ENCODE peak calls at places on chromosomes 12 and 14, in ten cellular contexts. P is endothelial cell, G is pulmonary artery endothelial cell, Z is OCI-LY7, Y is fibroblast of pulmonary artery, B is NCI-H524, O is mammary epithelial cell, K is mucosa of gallbladder, T is right atrium auricular region, U is T-helper 2 cell. N is an unnamed sample.

GRCh38 chr12:74021937-74022336 is 515.7 kb upstream of the ATXN7L3B start:
- DNase-seq in B (peak), Y (peak), P (peak), Z (peak), T (no peak), K (peak), O (peak), G (no peak), U (no peak), N (peak)

GRCh38 chr14:61812347-61813100 is 50.3 kb downstream of the SNAPC1 start:
- DNase-seq in O (peak), G (no peak), T (no peak), K (no peak), P (peak), U (no peak), B (peak), Z (no peak), Y (peak), N (no peak)

GRCh38 chr12:2124466-2125023 is 71.8 kb downstream of the CACNA1C start:
- DNase-seq in P (no peak), U (no peak), Z (no peak), T (no peak), G (no peak), Y (no peak), O (no peak), B (no peak), K (no peak), N (no peak)

GRCh38 chr12:67534046-67534445 is 114.5 kb upstream of the DYRK2 start:
- DNase-seq in Y (no peak), B (no peak), O (peak), P (no peak), G (no peak), T (no peak), K (no peak), Z (no peak), U (no peak), N (peak)

GRCh38 chr14:57707219-57707618 is 158.7 kb downstream of the SLC35F4 start:
- DNase-seq in Z (no peak), O (no peak), G (no peak), K (no peak), P (no peak), T (no peak), U (no peak), Y (no peak), B (no peak), N (no peak)

GRCh38 chr14:74905595-74906142 is 17.4 kb downstream of the RPS6KL1 start:
- DNase-seq in T (peak), B (peak), U (peak), O (peak), Z (peak), Y (peak), P (peak), G (no peak), K (peak), N (peak)

GRCh38 chr14:36656769-36657408 is 4.8 kb upstream of the PAX9 start:
- DNase-seq in G (no peak), U (no peak), Z (no peak), P (no peak), Y (no peak), K (no peak), B (peak), T (no peak), O (no peak), N (no peak)

GRCh38 chr14:103700753-103701490 is 14.3 kb downstream of the XRCC3 start:
- DNase-seq in T (no peak), Z (no peak), O (no peak), U (no peak), B (no peak), P (no peak), G (no peak), K (no peak), Y (no peak), N (no peak)

GRCh38 chr12:113103756-113104450 is 31.7 kb downstream of the RASAL1 start:
- DNase-seq in Y (no peak), T (no peak), U (peak), B (peak), P (no peak), Z (peak), O (peak), K (no peak), G (no peak), N (no peak)

GRCh38 chr14:64191756-64192155 is 102.4 kb downstream of the ESR2 start:
- DNase-seq in Y (peak), P (no peak), O (peak), Z (no peak), B (no peak), K (no peak), U (no peak), G (peak), T (no peak), N (peak)

GRCh38 chr12:12648284-12648683 is 36.6 kb downstream of the CREBL2 start:
- DNase-seq in P (no peak), O (no peak), B (no peak), Y (no peak), G (no peak), T (no peak), U (no peak), Z (no peak), K (no peak), N (no peak)

GRCh38 chr12:24172031-24172772 is 222.7 kb upstream of the SOX5 start:
- DNase-seq in Y (no peak), O (no peak), U (no peak), G (no peak), K (no peak), Z (no peak), P (no peak), T (no peak), B (no peak), N (peak)

GRCh38 chr12:6052940-6053329 is 71.5 kb downstream of the VWF start:
- DNase-seq in P (no peak), T (no peak), B (no peak), Y (no peak), U (no peak), Z (no peak), O (no peak), K (no peak), G (no peak), N (no peak)

GRCh38 chr14:67477926-67478915 is 10.3 kb downstream of the TMEM229B start:
- DNase-seq in O (peak), Z (no peak), K (no peak), B (peak), U (no peak), G (no peak), Y (no peak), T (no peak), P (no peak), N (no peak)

GRCh38 chr12:6775775-6776174 is 3.5 kb downstream of the LAG3 start:
- DNase-seq in U (no peak), T (no peak), Z (no peak), P (no peak), G (no peak), K (no peak), O (no peak), Y (no peak), B (no peak), N (no peak)

GRCh38 chr12:131755305-131756113 is 44.6 kb downstream of the SFSWAP start:
- DNase-seq in Y (peak), K (no peak), B (peak), O (no peak), P (no peak), U (no peak), G (no peak), T (no peak), Z (peak), N (no peak)

GRCh38 chr12:50981319-50982239 is 29.2 kb downstream of the HIGD1C start:
- DNase-seq in G (no peak), Y (no peak), T (no peak), Z (no peak), U (no peak), O (no peak), B (no peak), P (no peak), K (no peak), N (no peak)

GRCh38 chr12:91163116-91163515 is 19.5 kb downstream of the DCN start:
- DNase-seq in K (no peak), Z (no peak), G (no peak), P (no peak), B (no peak), Y (no peak), O (no peak), U (no peak), T (no peak), N (no peak)

GRCh38 chr12:52389313-52390207 is 4.1 kb upstream of the KRT84 start:
- DNase-seq in O (peak), P (no peak), Y (peak), T (no peak), G (no peak), K (no peak), B (no peak), U (no peak), Z (no peak), N (peak)

GRCh38 chr14:77124345-77125274 is 17.0 kb downstream of the ZDHHC22 start:
- DNase-seq in O (peak), K (peak), G (no peak), P (peak), T (peak), Z (peak), Y (peak), U (peak), B (peak), N (peak)

GRCh38 chr14:103382375-103382774 is 2.8 kb upstream of the MARK3 start:
- DNase-seq in T (no peak), B (no peak), Z (no peak), U (no peak), Y (peak), G (no peak), O (peak), P (no peak), K (no peak), N (peak)

GRCh38 chr14:59354666-59355065 is 110.5 kb downstream of the GPR135 start:
- DNase-seq in G (no peak), Z (no peak), B (no peak), O (peak), U (no peak), Y (peak), P (no peak), K (no peak), T (no peak), N (peak)

GRCh38 chr12:28191018-28191595 is 851 bp downstream of the CCDC91 start:
- DNase-seq in K (no peak), O (peak), Z (peak), B (peak), T (peak), P (no peak), Y (no peak), U (peak), G (no peak), N (peak)

GRCh38 chr14:105317546-105317945 is 3.0 kb downstream of the PACS2 start:
- DNase-seq in K (no peak), P (no peak), G (no peak), Y (peak), U (no peak), O (no peak), T (peak), B (no peak), Z (no peak), N (no peak)

GRCh38 chr12:53105256-53105655 is 2.0 kb downstream of the SOAT2 start:
- DNase-seq in T (no peak), Y (no peak), Z (no peak), K (no peak), U (no peak), G (no peak), B (no peak), O (no peak), P (no peak), N (no peak)

GRCh38 chr14:52115286-52115685 is 46.4 kb upstream of the NID2 start:
- DNase-seq in O (no peak), Z (peak), K (no peak), U (no peak), B (no peak), Y (no peak), T (no peak), G (no peak), P (no peak), N (no peak)

GRCh38 chr14:99410019-99410418 is 70.6 kb downstream of the SETD3 start:
- DNase-seq in Y (no peak), U (no peak), G (no peak), O (no peak), Z (no peak), K (no peak), B (no peak), T (no peak), P (no peak), N (no peak)

GRCh38 chr14:97379091-97379531 is 581.9 kb downstream of the VRK1 start:
- DNase-seq in T (no peak), K (no peak), B (no peak), G (no peak), U (peak), P (no peak), Y (no peak), O (no peak), Z (no peak), N (no peak)

GRCh38 chr14:45664668-45665356 is 411.8 kb upstream of the MIS18BP1 start:
- DNase-seq in G (no peak), P (peak), T (no peak), B (peak), Y (no peak), U (no peak), Z (peak), K (no peak), O (no peak), N (no peak)